ENCODE peak calls at places on chromosome 14, in ten cellular contexts. U is IMR-90; E is Peyer's patch; V is endothelial cell of umbilical vein; C is neural progenitor cell; O is brain microvascular endothelial cell; S is SK-N-MC; N is OCI-LY7; R is naive thymus-derived CD4-positive, alpha-beta T cell; W is esophagus squamous epithelium. Y is an unnamed sample.

GRCh38 chr14:20632448-20632830 is 9.1 kb downstream of the OR6S1 start:
- DNase-seq in U (no peak), E (no peak), V (no peak), C (no peak), O (no peak), S (no peak), N (no peak), R (no peak), W (no peak), Y (no peak)

GRCh38 chr14:45135181-45135580 is 549 bp upstream of the FANCM start:
- DNase-seq in U (peak), E (no peak), V (no peak), C (peak), O (peak), S (no peak), N (peak), R (no peak), W (no peak), Y (no peak)

GRCh38 chr14:20755037-20755436 is 9.3 kb downstream of the EDDM3A start:
- DNase-seq in U (no peak), E (no peak), V (no peak), C (no peak), O (no peak), S (no peak), N (no peak), R (no peak), W (no peak), Y (no peak)

GRCh38 chr14:52650774-52651173 is 44.6 kb downstream of the ERO1A start:
- DNase-seq in U (no peak), E (no peak), V (no peak), C (peak), O (peak), S (no peak), N (no peak), R (no peak), W (no peak), Y (no peak)

GRCh38 chr14:105204206-105204930 is 23.3 kb upstream of the NUDT14 start:
- DNase-seq in U (no peak), E (peak), V (no peak), C (no peak), O (no peak), S (no peak), N (no peak), R (no peak), W (no peak), Y (no peak)

GRCh38 chr14:88879016-88879415 is 54.6 kb downstream of the TTC8 start:
- DNase-seq in U (peak), E (no peak), V (peak), C (no peak), O (peak), S (no peak), N (no peak), R (no peak), W (no peak), Y (no peak)

GRCh38 chr14:66443158-66443695 is 42.9 kb upstream of the CCDC196 start:
- DNase-seq in U (no peak), E (no peak), V (no peak), C (no peak), O (no peak), S (no peak), N (no peak), R (no peak), W (no peak), Y (no peak)

GRCh38 chr14:33435911-33436310 is 497.2 kb downstream of the NPAS3 start:
- DNase-seq in U (peak), E (no peak), V (no peak), C (no peak), O (peak), S (no peak), N (no peak), R (no peak), W (no peak), Y (no peak)

GRCh38 chr14:26863736-26864135 is 265.9 kb upstream of the NOVA1 start:
- DNase-seq in U (no peak), E (no peak), V (peak), C (no peak), O (no peak), S (no peak), N (no peak), R (no peak), W (no peak), Y (no peak)

GRCh38 chr14:75811862-75812505 is 150.9 kb downstream of the TTLL5 start:
- DNase-seq in U (no peak), E (no peak), V (no peak), C (no peak), O (no peak), S (no peak), N (no peak), R (no peak), W (no peak), Y (no peak)

GRCh38 chr14:63486729-63487128 is 56.4 kb downstream of the PPP2R5E start:
- DNase-seq in U (no peak), E (no peak), V (no peak), C (no peak), O (no peak), S (no peak), N (no peak), R (no peak), W (no peak), Y (no peak)

GRCh38 chr14:92997343-92998061 is 74.6 kb downstream of the CHGA start:
- DNase-seq in U (no peak), E (no peak), V (no peak), C (no peak), O (no peak), S (no peak), N (no peak), R (no peak), W (no peak), Y (no peak)

GRCh38 chr14:23171251-23171975 is 12.0 kb downstream of the SLC7A8 start:
- DNase-seq in U (no peak), E (no peak), V (no peak), C (no peak), O (no peak), S (no peak), N (no peak), R (no peak), W (no peak), Y (peak)

DNA sequence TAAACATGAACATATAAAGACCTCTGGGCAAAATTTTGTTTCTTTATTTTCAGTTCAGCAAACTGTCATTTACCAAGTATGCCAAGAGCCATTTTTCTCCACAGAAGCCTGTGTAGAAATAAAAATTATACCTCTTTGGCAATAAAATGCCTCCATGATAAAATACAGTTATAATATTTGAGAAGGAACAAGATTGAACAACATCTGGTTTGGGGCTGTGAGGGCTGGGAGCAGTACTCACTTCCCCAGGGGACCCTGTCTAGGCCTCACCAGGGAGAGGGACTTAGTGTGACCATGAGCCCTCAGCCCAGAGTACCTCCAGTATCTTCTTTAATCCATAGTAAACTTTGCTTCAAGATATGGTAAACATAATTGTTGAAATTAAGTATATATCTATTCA is 65.1 kb downstream of the DAAM1 start:
- DNase-seq in U (no peak), E (no peak), V (no peak), C (no peak), O (no peak), S (no peak), N (peak), R (no peak), W (no peak), Y (no peak)
- H3K27ac ChIP-seq in U (no peak), E (no peak), V (no peak), C (no peak), O (no peak), S (peak), N (no peak), R (no peak), W (no peak), Y (peak)

DNA sequence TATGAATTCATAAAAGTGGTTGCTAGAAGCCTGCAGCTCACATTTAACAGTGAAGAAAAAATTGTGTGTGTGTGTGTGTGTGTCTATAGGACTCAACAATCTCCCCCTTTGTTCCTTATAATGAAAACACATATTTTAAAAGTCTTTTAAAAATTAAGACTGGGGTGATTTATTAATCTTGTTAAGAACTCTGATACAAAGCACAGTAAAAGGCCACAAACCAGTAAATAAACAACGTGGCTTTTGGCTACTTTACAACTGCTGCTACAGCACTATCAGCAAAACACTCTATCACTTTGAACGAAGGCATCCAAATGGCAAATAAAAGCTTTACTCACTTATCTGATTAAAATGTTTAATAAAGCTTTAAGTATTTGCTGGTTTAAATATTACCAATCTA is 614 bp upstream of the VCPKMT start:
- DNase-seq in U (no peak), E (no peak), V (no peak), C (no peak), O (no peak), S (no peak), N (no peak), R (no peak), W (no peak), Y (no peak)
- H3K4me3 ChIP-seq in U (peak), E (peak), V (no peak), C (peak), O (no peak), S (peak), N (peak), R (peak), W (peak), Y (peak)

DNA sequence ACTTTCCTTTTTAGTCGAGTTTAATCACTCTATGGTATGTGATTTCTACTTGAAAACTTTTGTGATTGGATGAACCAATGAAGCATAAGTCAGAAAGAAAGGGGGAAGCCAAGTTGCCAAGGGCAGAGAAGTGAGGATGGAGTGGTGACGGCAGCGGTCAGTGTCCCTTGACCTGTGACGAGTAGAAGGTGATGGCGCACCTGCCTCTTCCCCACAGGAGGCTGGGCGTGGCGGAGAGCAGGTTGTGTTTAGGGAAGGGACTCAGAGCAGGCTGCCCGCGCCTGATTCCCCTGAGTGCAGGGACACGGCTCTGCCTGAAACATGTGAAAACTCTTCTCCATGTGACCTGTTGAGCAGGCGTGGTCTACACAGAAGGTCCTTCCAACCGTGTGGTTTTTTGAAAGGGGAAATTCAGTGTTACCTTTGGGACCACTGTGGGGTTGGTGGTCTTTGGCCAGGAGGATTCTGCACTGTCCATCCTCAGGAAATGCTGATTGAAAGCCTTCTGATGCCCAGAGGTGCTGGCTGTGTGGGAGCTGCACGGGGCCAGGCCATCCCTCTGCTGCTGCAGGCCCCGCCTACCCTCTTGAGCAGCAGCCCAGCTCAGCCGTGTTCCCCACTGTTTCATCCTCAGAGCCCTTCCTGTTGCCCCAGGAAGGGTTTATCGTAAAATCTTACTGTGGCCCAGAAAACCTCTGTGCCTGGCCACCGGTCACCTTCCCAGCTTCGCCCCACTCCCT is 23.5 kb upstream of the AMN start:
- DNase-seq in U (no peak), E (peak), V (no peak), C (no peak), O (no peak), S (no peak), N (no peak), R (no peak), W (no peak), Y (no peak)
- H3K27ac ChIP-seq in U (no peak), E (no peak), V (no peak), C (no peak), O (no peak), S (no peak), N (no peak), R (no peak), W (no peak), Y (no peak)

GRCh38 chr14:73026243-73026844 is 562 bp downstream of the ZFYVE1 start:
- DNase-seq in U (no peak), E (peak), V (no peak), C (no peak), O (no peak), S (no peak), N (no peak), R (no peak), W (no peak), Y (no peak)
- H3K4me3 ChIP-seq in U (peak), E (peak), V (peak), C (peak), O (peak), S (peak), N (peak), R (peak), W (peak), Y (peak)